ENCODE peak calls at places on chromosomes 5 and 9, in six cellular contexts. C, X, R, Z, T and J are unnamed samples.

GRCh38 chr9:96251451-96251850 is 50.5 kb downstream of the HSD17B3 start:
- DNase-seq in C (no peak), X (no peak), R (no peak), Z (no peak), T (no peak), J (no peak)

GRCh38 chr9:86282979-86283535 is 719 bp upstream of the ISCA1 start:
- DNase-seq in C (no peak), X (no peak), R (no peak), Z (no peak), T (no peak), J (peak)

GRCh38 chr9:21746550-21746949 is 55.9 kb upstream of the MTAP start:
- DNase-seq in C (no peak), X (no peak), R (no peak), Z (no peak), T (no peak), J (no peak)

GRCh38 chr5:95809414-95809960 is 13.0 kb downstream of the GLRX start:
- DNase-seq in C (no peak), X (no peak), R (no peak), Z (no peak), T (no peak), J (no peak)

GRCh38 chr9:124212381-124213050 is 45.2 kb upstream of the NEK6 start:
- DNase-seq in C (no peak), X (no peak), R (no peak), Z (no peak), T (no peak), J (peak)

GRCh38 chr5:76958976-76959767 is 6.3 kb downstream of the CRHBP start:
- DNase-seq in C (no peak), X (no peak), R (no peak), Z (no peak), T (no peak), J (peak)

GRCh38 chr5:166786889-166787288 is 1504.6 kb upstream of the WWC1 start:
- DNase-seq in C (no peak), X (no peak), R (no peak), Z (no peak), T (no peak), J (no peak)

GRCh38 chr9:130518943-130519772 is 60.2 kb upstream of the FUBP3 start:
- DNase-seq in C (no peak), X (no peak), R (no peak), Z (no peak), T (no peak), J (no peak)

GRCh38 chr5:137296213-137296702 is 202.9 kb downstream of the SPOCK1 start:
- DNase-seq in C (no peak), X (no peak), R (no peak), Z (no peak), T (no peak), J (no peak)

GRCh38 chr5:151034422-151035379 is 14.3 kb downstream of the GPX3 start:
- DNase-seq in C (no peak), X (no peak), R (no peak), Z (no peak), T (no peak), J (no peak)

GRCh38 chr5:36198281-36198680 is 43.4 kb downstream of the NADK2 start:
- DNase-seq in C (no peak), X (no peak), R (no peak), Z (no peak), T (no peak), J (no peak)

GRCh38 chr5:178589180-178590140 is 733 bp downstream of the COL23A1 start:
- DNase-seq in C (no peak), X (peak), R (peak), Z (no peak), T (no peak), J (no peak)

GRCh38 chr5:8851101-8851500 is 694.8 kb downstream of the SEMA5A start:
- DNase-seq in C (no peak), X (no peak), R (no peak), Z (no peak), T (no peak), J (no peak)

GRCh38 chr5:125700380-125700856 is 722.8 kb upstream of the GRAMD2B start:
- DNase-seq in C (no peak), X (no peak), R (no peak), Z (no peak), T (no peak), J (peak)

GRCh38 chr9:15277400-15278137 is 29.4 kb downstream of the TTC39B start:
- DNase-seq in C (no peak), X (no peak), R (no peak), Z (peak), T (no peak), J (peak)

GRCh38 chr9:92266486-92266885 is 27.0 kb downstream of the IARS1 start:
- DNase-seq in C (no peak), X (no peak), R (no peak), Z (no peak), T (no peak), J (no peak)

GRCh38 chr5:127290019-127290945 is at the start of gene MEGF10:
- DNase-seq in C (peak), X (peak), R (no peak), Z (no peak), T (no peak), J (peak)

GRCh38 chr9:503881-504852 is 289.5 kb downstream of the DOCK8 start:
- DNase-seq in C (peak), X (peak), R (peak), Z (peak), T (peak), J (peak)

GRCh38 chr5:106849266-106849665 is 821.5 kb downstream of the EFNA5 start:
- DNase-seq in C (no peak), X (no peak), R (no peak), Z (no peak), T (no peak), J (no peak)

GRCh38 chr5:43855418-43855817 is 252.4 kb downstream of the NNT start:
- DNase-seq in C (no peak), X (no peak), R (no peak), Z (no peak), T (no peak), J (no peak)

GRCh38 chr5:125478599-125478998 is 732.2 kb upstream of the ZNF608 start:
- DNase-seq in C (no peak), X (no peak), R (no peak), Z (no peak), T (no peak), J (no peak)

GRCh38 chr5:143135832-143136551 is 267.5 kb downstream of the NR3C1 start:
- DNase-seq in C (no peak), X (no peak), R (no peak), Z (no peak), T (no peak), J (no peak)

GRCh38 chr9:103242486-103242885 is 247.4 kb downstream of the CYLC2 start:
- DNase-seq in C (no peak), X (no peak), R (no peak), Z (no peak), T (no peak), J (no peak)

GRCh38 chr9:105608685-105609598 is 51.0 kb downstream of the FKTN start:
- DNase-seq in C (peak), X (peak), R (peak), Z (peak), T (no peak), J (peak)

GRCh38 chr5:151678146-151678545 is 8.6 kb downstream of the SPARC start:
- DNase-seq in C (no peak), X (no peak), R (no peak), Z (no peak), T (no peak), J (no peak)

GRCh38 chr5:140205216-140205615 is 30.2 kb downstream of the CYSTM1 start:
- DNase-seq in C (no peak), X (no peak), R (no peak), Z (no peak), T (no peak), J (no peak)

GRCh38 chr5:142357469-142358090 is 32.8 kb upstream of the SPRY4 start:
- DNase-seq in C (no peak), X (no peak), R (no peak), Z (no peak), T (no peak), J (no peak)

GRCh38 chr9:131889437-131890244 is 149.8 kb upstream of the RAPGEF1 start:
- DNase-seq in C (no peak), X (no peak), R (no peak), Z (no peak), T (no peak), J (no peak)

GRCh38 chr9:91603940-91604339 is 180.3 kb upstream of the NFIL3 start:
- DNase-seq in C (no peak), X (peak), R (no peak), Z (no peak), T (no peak), J (no peak)

GRCh38 chr9:37331871-37332270 is 90.6 kb upstream of the GRHPR start:
- DNase-seq in C (no peak), X (no peak), R (no peak), Z (no peak), T (no peak), J (no peak)

GRCh38 chr5:139660916-139661814 is 13.0 kb downstream of the CXXC5 start:
- DNase-seq in C (peak), X (no peak), R (no peak), Z (no peak), T (peak), J (peak)

GRCh38 chr5:515273-515836 is 8.9 kb downstream of the SLC9A3 start:
- DNase-seq in C (no peak), X (no peak), R (no peak), Z (no peak), T (no peak), J (no peak)